ENCODE peak calls at places on chromosome 4, in eight cellular contexts. One of them, this sample, is unnamed. For H3K4me1, the result is how much of the 10 kb centered on the place peaks cover.

GRCh38 chr4:189773909-189774308 is 166.8 kb upstream of the FRG1 start:
- DNase-seq in ovary: no peak
- DNase-seq in prostate gland: no peak
- DNase-seq in heart right ventricle: no peak
- DNase-seq in cardiac muscle cell: peak
- DNase-seq in OCI-LY7: no peak
- DNase-seq in testis: no peak
- DNase-seq in body of pancreas: no peak
- DNase-seq in this sample: no peak

GRCh38 chr4:171130126-171130801 is 682.9 kb upstream of the GALNTL6 start:
- DNase-seq in ovary: no peak
- DNase-seq in prostate gland: no peak
- DNase-seq in heart right ventricle: no peak
- DNase-seq in cardiac muscle cell: no peak
- DNase-seq in OCI-LY7: no peak
- DNase-seq in testis: no peak
- DNase-seq in body of pancreas: peak
- DNase-seq in this sample: no peak

GRCh38 chr4:150005537-150005936 is 72.7 kb upstream of the DCLK2 start:
- DNase-seq in ovary: no peak
- DNase-seq in prostate gland: no peak
- DNase-seq in heart right ventricle: no peak
- DNase-seq in cardiac muscle cell: no peak
- DNase-seq in OCI-LY7: no peak
- DNase-seq in testis: no peak
- DNase-seq in body of pancreas: no peak
- DNase-seq in this sample: no peak

GRCh38 chr4:110616162-110617062 is 6.5 kb downstream of the PITX2 start:
- DNase-seq in ovary: no peak
- DNase-seq in prostate gland: no peak
- DNase-seq in heart right ventricle: no peak
- DNase-seq in cardiac muscle cell: no peak
- DNase-seq in OCI-LY7: no peak
- DNase-seq in testis: no peak
- DNase-seq in body of pancreas: no peak
- DNase-seq in this sample: no peak

GRCh38 chr4:175215208-175215607 is 297.1 kb downstream of the ADAM29 start:
- DNase-seq in ovary: no peak
- DNase-seq in prostate gland: no peak
- DNase-seq in heart right ventricle: no peak
- DNase-seq in cardiac muscle cell: no peak
- DNase-seq in OCI-LY7: no peak
- DNase-seq in testis: no peak
- DNase-seq in body of pancreas: no peak
- DNase-seq in this sample: no peak

GRCh38 chr4:104649631-104650030 is 154.9 kb upstream of the CXXC4 start:
- DNase-seq in ovary: no peak
- DNase-seq in prostate gland: no peak
- DNase-seq in heart right ventricle: no peak
- DNase-seq in cardiac muscle cell: no peak
- DNase-seq in OCI-LY7: no peak
- DNase-seq in testis: no peak
- DNase-seq in body of pancreas: no peak
- DNase-seq in this sample: no peak

GRCh38 chr4:182492456-182492855 is 249.3 kb downstream of the TENM3 start:
- DNase-seq in ovary: no peak
- DNase-seq in prostate gland: no peak
- DNase-seq in heart right ventricle: no peak
- DNase-seq in cardiac muscle cell: no peak
- DNase-seq in OCI-LY7: no peak
- DNase-seq in testis: no peak
- DNase-seq in body of pancreas: no peak
- DNase-seq in this sample: no peak

GRCh38 chr4:21593268-21594002 is 355.1 kb downstream of the KCNIP4 start:
- DNase-seq in ovary: no peak
- DNase-seq in prostate gland: no peak
- DNase-seq in heart right ventricle: no peak
- DNase-seq in cardiac muscle cell: no peak
- DNase-seq in OCI-LY7: no peak
- DNase-seq in testis: no peak
- DNase-seq in body of pancreas: no peak
- DNase-seq in this sample: no peak

GRCh38 chr4:136383126-136383525 is 1149.2 kb downstream of the PCDH18 start:
- DNase-seq in ovary: no peak
- DNase-seq in prostate gland: no peak
- DNase-seq in heart right ventricle: no peak
- DNase-seq in cardiac muscle cell: no peak
- DNase-seq in OCI-LY7: no peak
- DNase-seq in testis: no peak
- DNase-seq in body of pancreas: no peak
- DNase-seq in this sample: no peak

GRCh38 chr4:70334681-70335080 is at the start of gene CABS1:
- DNase-seq in ovary: no peak
- DNase-seq in prostate gland: no peak
- DNase-seq in heart right ventricle: no peak
- DNase-seq in cardiac muscle cell: no peak
- DNase-seq in OCI-LY7: no peak
- DNase-seq in testis: no peak
- DNase-seq in body of pancreas: no peak
- DNase-seq in this sample: no peak

GRCh38 chr4:68129793-68130192 is at the start of gene TMPRSS11F:
- DNase-seq in ovary: no peak
- DNase-seq in prostate gland: peak
- DNase-seq in heart right ventricle: no peak
- DNase-seq in cardiac muscle cell: no peak
- DNase-seq in OCI-LY7: no peak
- DNase-seq in testis: no peak
- DNase-seq in body of pancreas: no peak
- DNase-seq in this sample: no peak

GRCh38 chr4:85607624-85608023 is 132.7 kb downstream of the ARHGAP24 start:
- DNase-seq in ovary: no peak
- DNase-seq in prostate gland: peak
- DNase-seq in heart right ventricle: no peak
- DNase-seq in cardiac muscle cell: no peak
- DNase-seq in OCI-LY7: peak
- DNase-seq in testis: no peak
- DNase-seq in body of pancreas: peak
- DNase-seq in this sample: no peak

GRCh38 chr4:113419631-113420030 is 341.9 kb downstream of the CAMK2D start:
- DNase-seq in ovary: no peak
- DNase-seq in prostate gland: no peak
- DNase-seq in heart right ventricle: no peak
- DNase-seq in cardiac muscle cell: no peak
- DNase-seq in OCI-LY7: no peak
- DNase-seq in testis: no peak
- DNase-seq in body of pancreas: no peak
- DNase-seq in this sample: no peak

GRCh38 chr4:12724520-12724919 is 759.6 kb downstream of the RAB28 start:
- DNase-seq in ovary: no peak
- DNase-seq in prostate gland: no peak
- DNase-seq in heart right ventricle: no peak
- DNase-seq in cardiac muscle cell: peak
- DNase-seq in OCI-LY7: peak
- DNase-seq in testis: no peak
- DNase-seq in body of pancreas: no peak
- DNase-seq in this sample: no peak

GRCh38 chr4:118344801-118345200 is 8.0 kb downstream of the PRSS12 start:
- DNase-seq in ovary: no peak
- DNase-seq in prostate gland: no peak
- DNase-seq in heart right ventricle: no peak
- DNase-seq in cardiac muscle cell: no peak
- DNase-seq in OCI-LY7: no peak
- DNase-seq in testis: no peak
- DNase-seq in body of pancreas: no peak
- DNase-seq in this sample: no peak

GRCh38 chr4:93184093-93184492 is 644.5 kb upstream of the ATOH1 start:
- DNase-seq in ovary: no peak
- DNase-seq in prostate gland: peak
- DNase-seq in heart right ventricle: no peak
- DNase-seq in cardiac muscle cell: peak
- DNase-seq in OCI-LY7: no peak
- DNase-seq in testis: no peak
- DNase-seq in body of pancreas: no peak
- DNase-seq in this sample: no peak

GRCh38 chr4:126850286-126850685 is 782.5 kb upstream of the INTU start:
- DNase-seq in ovary: no peak
- DNase-seq in prostate gland: no peak
- DNase-seq in heart right ventricle: no peak
- DNase-seq in cardiac muscle cell: no peak
- DNase-seq in OCI-LY7: no peak
- DNase-seq in testis: no peak
- DNase-seq in body of pancreas: no peak
- DNase-seq in this sample: no peak

GRCh38 chr4:6179362-6179761 is 21.0 kb downstream of the JAKMIP1 start:
- DNase-seq in ovary: no peak
- DNase-seq in prostate gland: no peak
- DNase-seq in heart right ventricle: no peak
- DNase-seq in cardiac muscle cell: no peak
- DNase-seq in OCI-LY7: no peak
- DNase-seq in testis: no peak
- DNase-seq in body of pancreas: no peak
- DNase-seq in this sample: no peak

GRCh38 chr4:6182390-6183280 is 17.7 kb downstream of the JAKMIP1 start:
- DNase-seq in ovary: no peak
- DNase-seq in prostate gland: no peak
- DNase-seq in heart right ventricle: no peak
- DNase-seq in cardiac muscle cell: no peak
- DNase-seq in OCI-LY7: no peak
- DNase-seq in testis: no peak
- DNase-seq in body of pancreas: no peak
- DNase-seq in this sample: no peak

GRCh38 chr4:6178757-6179156 is 21.6 kb downstream of the JAKMIP1 start:
- DNase-seq in ovary: no peak
- DNase-seq in prostate gland: no peak
- DNase-seq in heart right ventricle: no peak
- DNase-seq in cardiac muscle cell: no peak
- DNase-seq in OCI-LY7: no peak
- DNase-seq in testis: no peak
- DNase-seq in body of pancreas: no peak
- DNase-seq in this sample: no peak

GRCh38 chr4:6183740-6184139 is 16.6 kb downstream of the JAKMIP1 start:
- DNase-seq in ovary: no peak
- DNase-seq in prostate gland: no peak
- DNase-seq in heart right ventricle: no peak
- DNase-seq in cardiac muscle cell: no peak
- DNase-seq in OCI-LY7: peak
- DNase-seq in testis: no peak
- DNase-seq in body of pancreas: no peak
- DNase-seq in this sample: no peak

GRCh38 chr4:6180841-6181631 is 19.3 kb downstream of the JAKMIP1 start:
- DNase-seq in ovary: no peak
- DNase-seq in prostate gland: no peak
- DNase-seq in heart right ventricle: no peak
- DNase-seq in cardiac muscle cell: no peak
- DNase-seq in OCI-LY7: peak
- DNase-seq in testis: no peak
- DNase-seq in body of pancreas: no peak
- DNase-seq in this sample: no peak
- H3K4me1 ChIP-seq in ovary: under half
- H3K4me1 ChIP-seq in prostate gland: under half
- H3K4me1 ChIP-seq in heart right ventricle: under half
- H3K4me1 ChIP-seq in cardiac muscle cell: under half
- H3K4me1 ChIP-seq in OCI-LY7: half or more
- H3K4me1 ChIP-seq in testis: under half
- H3K4me1 ChIP-seq in body of pancreas: under half
- H3K4me1 ChIP-seq in this sample: under half

DNA sequence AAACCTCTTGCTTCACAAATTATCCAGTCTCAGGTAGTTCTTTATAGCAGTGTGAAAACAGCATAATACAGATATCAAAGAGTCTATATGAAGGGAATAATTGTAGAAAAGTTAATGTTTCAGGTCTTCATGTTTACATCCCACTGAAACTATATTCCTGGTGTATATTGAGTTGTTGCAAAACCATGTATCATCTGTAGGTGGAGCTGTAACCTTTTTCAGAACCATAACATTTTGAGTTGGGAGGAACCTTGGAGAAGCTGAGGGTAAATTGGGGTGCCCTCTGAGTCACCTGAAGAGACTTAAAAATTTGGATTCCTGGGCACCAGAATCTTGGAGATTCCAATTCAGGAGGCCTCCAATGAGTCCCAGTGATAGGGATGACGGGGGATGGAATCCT is 51.9 kb upstream of the TAPT1 start:
- DNase-seq in ovary: no peak
- DNase-seq in prostate gland: no peak
- DNase-seq in heart right ventricle: no peak
- DNase-seq in cardiac muscle cell: no peak
- DNase-seq in OCI-LY7: no peak
- DNase-seq in testis: no peak
- DNase-seq in body of pancreas: no peak
- DNase-seq in this sample: no peak
- TF ChIP-seq CTCF in ovary: no peak
- TF ChIP-seq CTCF in prostate gland: no peak
- TF ChIP-seq CTCF in heart right ventricle: no peak
- TF ChIP-seq CTCF in cardiac muscle cell: peak
- TF ChIP-seq CTCF in OCI-LY7: peak
- TF ChIP-seq CTCF in testis: no peak
- TF ChIP-seq CTCF in body of pancreas: no peak
- TF ChIP-seq CTCF in this sample: no peak

GRCh38 chr4:184342167-184342856 is 124.6 kb upstream of the ENPP6 start:
- DNase-seq in ovary: no peak
- DNase-seq in prostate gland: no peak
- DNase-seq in heart right ventricle: no peak
- DNase-seq in cardiac muscle cell: no peak
- DNase-seq in OCI-LY7: no peak
- DNase-seq in testis: no peak
- DNase-seq in body of pancreas: no peak
- DNase-seq in this sample: no peak
- H3K4me1 ChIP-seq in ovary: under half
- H3K4me1 ChIP-seq in prostate gland: under half
- H3K4me1 ChIP-seq in heart right ventricle: under half
- H3K4me1 ChIP-seq in cardiac muscle cell: under half
- H3K4me1 ChIP-seq in OCI-LY7: half or more
- H3K4me1 ChIP-seq in testis: under half
- H3K4me1 ChIP-seq in body of pancreas: under half
- H3K4me1 ChIP-seq in this sample: under half

GRCh38 chr4:139651282-139652194 is 14.1 kb upstream of the MGST2 start:
- DNase-seq in ovary: peak
- DNase-seq in prostate gland: peak
- DNase-seq in heart right ventricle: peak
- DNase-seq in cardiac muscle cell: peak
- DNase-seq in OCI-LY7: peak
- DNase-seq in testis: peak
- DNase-seq in body of pancreas: peak
- DNase-seq in this sample: peak

GRCh38 chr4:139658185-139658584 is 7.4 kb upstream of the MGST2 start:
- DNase-seq in ovary: no peak
- DNase-seq in prostate gland: no peak
- DNase-seq in heart right ventricle: no peak
- DNase-seq in cardiac muscle cell: no peak
- DNase-seq in OCI-LY7: no peak
- DNase-seq in testis: no peak
- DNase-seq in body of pancreas: no peak
- DNase-seq in this sample: no peak

GRCh38 chr4:139654516-139654915 is 11.1 kb upstream of the MGST2 start:
- DNase-seq in ovary: no peak
- DNase-seq in prostate gland: no peak
- DNase-seq in heart right ventricle: no peak
- DNase-seq in cardiac muscle cell: no peak
- DNase-seq in OCI-LY7: no peak
- DNase-seq in testis: no peak
- DNase-seq in body of pancreas: no peak
- DNase-seq in this sample: no peak

GRCh38 chr4:139656614-139657486 is 8.8 kb upstream of the MGST2 start:
- DNase-seq in ovary: peak
- DNase-seq in prostate gland: peak
- DNase-seq in heart right ventricle: peak
- DNase-seq in cardiac muscle cell: peak
- DNase-seq in OCI-LY7: peak
- DNase-seq in testis: peak
- DNase-seq in body of pancreas: peak
- DNase-seq in this sample: no peak

GRCh38 chr4:139655116-139655515 is 10.5 kb upstream of the MGST2 start:
- DNase-seq in ovary: no peak
- DNase-seq in prostate gland: no peak
- DNase-seq in heart right ventricle: no peak
- DNase-seq in cardiac muscle cell: peak
- DNase-seq in OCI-LY7: peak
- DNase-seq in testis: peak
- DNase-seq in body of pancreas: no peak
- DNase-seq in this sample: no peak
- TF ChIP-seq CTCF in ovary: no peak
- TF ChIP-seq CTCF in prostate gland: peak
- TF ChIP-seq CTCF in heart right ventricle: peak
- TF ChIP-seq CTCF in cardiac muscle cell: peak
- TF ChIP-seq CTCF in OCI-LY7: peak
- TF ChIP-seq CTCF in testis: peak
- TF ChIP-seq CTCF in body of pancreas: no peak
- TF ChIP-seq CTCF in this sample: no peak

This sample was measured in tibial artery.